ENCODE peak calls at places on chromosomes 11 and 22, in six cellular contexts. F, O, Z, K, B and N are unnamed samples.

GRCh38 chr11:60951909-60952741 is at the start of gene SLC15A3:
- DNase-seq in F (peak; percentile 61), O (peak; percentile 65), Z (peak; percentile 44), K (peak; percentile 49), B (no peak), N (no peak)

GRCh38 chr11:70298243-70298915 is 27.9 kb downstream of the PPFIA1 start:
- DNase-seq in F (no peak), O (no peak), Z (no peak), K (no peak), B (no peak), N (no peak)

GRCh38 chr11:7514099-7514725 is 413 bp downstream of the PPFIBP2 start:
- DNase-seq in F (peak; percentile 39), O (no peak), Z (peak; percentile 10), K (no peak), B (no peak), N (no peak)

GRCh38 chr11:46294365-46295309 is 17.2 kb downstream of the CREB3L1 start:
- DNase-seq in F (no peak), O (peak; percentile 79), Z (no peak), K (peak; percentile 88), B (no peak), N (no peak)

GRCh38 chr11:17736921-17737817 is 2.6 kb downstream of the KCNC1 start:
- DNase-seq in F (no peak), O (no peak), Z (no peak), K (no peak), B (no peak), N (no peak)

GRCh38 chr11:35427158-35427557 is 7.8 kb upstream of the SLC1A2 start:
- DNase-seq in F (no peak), O (no peak), Z (no peak), K (peak; percentile 85), B (no peak), N (no peak)

GRCh38 chr11:67499808-67500793 is 5.1 kb downstream of the PITPNM1 start:
- DNase-seq in F (no peak), O (no peak), Z (no peak), K (no peak), B (no peak), N (no peak)

GRCh38 chr22:37518509-37519267 is 527 bp downstream of the CARD10 start:
- DNase-seq in F (no peak), O (no peak), Z (no peak), K (peak; percentile 26), B (no peak), N (no peak)

GRCh38 chr22:35950262-35950661 is 78.4 kb downstream of the RBFOX2 start:
- DNase-seq in F (no peak), O (peak; percentile 30), Z (no peak), K (no peak), B (peak; percentile 1), N (no peak)

GRCh38 chr11:67615455-67616430 is 9.0 kb downstream of the NDUFV1 start:
- DNase-seq in F (peak; percentile 47), O (peak; percentile 88), Z (peak; percentile 60), K (peak; percentile 23), B (peak; percentile 55), N (no peak)

GRCh38 chr22:26143801-26144325 is 25.4 kb upstream of the SEZ6L start:
- DNase-seq in F (no peak), O (no peak), Z (no peak), K (no peak), B (no peak), N (no peak)

GRCh38 chr11:6695377-6695776 is 12.2 kb upstream of the MRPL17 start:
- DNase-seq in F (no peak), O (no peak), Z (no peak), K (peak; percentile 79), B (no peak), N (no peak)

GRCh38 chr11:83493918-83494317 is 207.8 kb upstream of the CCDC90B start:
- DNase-seq in F (no peak), O (no peak), Z (peak; percentile 61), K (no peak), B (no peak), N (no peak)

GRCh38 chr11:76656571-76657081 is 13.9 kb downstream of the LRRC32 start:
- DNase-seq in F (no peak), O (peak; percentile 25), Z (no peak), K (peak; percentile 42), B (no peak), N (no peak)

GRCh38 chr11:62472063-62472884 is 53.4 kb downstream of the SCGB1A1 start:
- DNase-seq in F (no peak), O (no peak), Z (no peak), K (peak; percentile 55), B (peak; percentile 57), N (peak; percentile 41)

GRCh38 chr11:129652828-129653227 is 162.8 kb upstream of the TMEM45B start:
- DNase-seq in F (no peak), O (no peak), Z (no peak), K (no peak), B (peak; percentile 20), N (peak; percentile 39)

GRCh38 chr11:96430668-96431067 is 40.9 kb downstream of the JRKL start:
- DNase-seq in F (no peak), O (no peak), Z (no peak), K (no peak), B (no peak), N (no peak)

GRCh38 chr22:24106385-24107381 is 74.6 kb upstream of the SUSD2 start:
- DNase-seq in F (no peak), O (peak; percentile 37), Z (peak; percentile 54), K (no peak), B (no peak), N (no peak)

GRCh38 chr11:24794064-24794463 is 297.2 kb downstream of the LUZP2 start:
- DNase-seq in F (no peak), O (no peak), Z (no peak), K (peak; percentile 3), B (no peak), N (no peak)

GRCh38 chr11:61106906-61107470 is 4.7 kb downstream of the CD5 start:
- DNase-seq in F (no peak), O (no peak), Z (no peak), K (no peak), B (no peak), N (no peak)

GRCh38 chr22:20111689-20112622 is 3.9 kb upstream of the RANBP1 start:
- DNase-seq in F (peak; percentile 8), O (no peak), Z (no peak), K (no peak), B (no peak), N (no peak)

GRCh38 chr11:109984634-109985289 is 108.4 kb upstream of the ZC3H12C start:
- DNase-seq in F (no peak), O (no peak), Z (peak; percentile 79), K (peak; percentile 30), B (no peak), N (no peak)

GRCh38 chr11:1970956-1971355 is 23.8 kb downstream of the MRPL23 start:
- DNase-seq in F (no peak), O (no peak), Z (no peak), K (no peak), B (peak; percentile 0), N (no peak)

GRCh38 chr11:44680982-44681597 is 45.7 kb upstream of the TSPAN18 start:
- DNase-seq in F (no peak), O (peak; percentile 59), Z (peak; percentile 67), K (peak; percentile 47), B (no peak), N (peak; percentile 54)

GRCh38 chr11:68816917-68817419 is 24.7 kb downstream of the CPT1A start:
- DNase-seq in F (no peak), O (no peak), Z (no peak), K (no peak), B (no peak), N (no peak)

GRCh38 chr11:44848203-44848962 is 102.3 kb downstream of the TP53I11 start:
- DNase-seq in F (no peak), O (no peak), Z (no peak), K (no peak), B (no peak), N (no peak)

GRCh38 chr22:44444341-44445306 is 53.4 kb downstream of the RTL6 start:
- DNase-seq in F (no peak), O (peak; percentile 74), Z (no peak), K (no peak), B (no peak), N (no peak)
- TF ChIP-seq CTCF in F (no peak), O (peak; percentile 76), Z (peak; percentile 25), K (peak; percentile 15), B (no peak), N (peak; percentile 17)

GRCh38 chr11:9982796-9983579 is 311.0 kb downstream of the SBF2 start:
- DNase-seq in F (no peak), O (peak; percentile 79), Z (no peak), K (peak; percentile 71), B (peak; percentile 97), N (peak; percentile 25)
- H3K27ac ChIP-seq in F (no peak overlapping the region), O (no peak overlapping the region), Z (no peak overlapping the region), K (peak overlapping the region; percentile 21), B (peak overlapping the region; percentile 95), N (peak overlapping the region; percentile 82)

GRCh38 chr11:118631109-118631508 is 23.7 kb downstream of the PHLDB1 start:
- DNase-seq in F (no peak), O (no peak), Z (no peak), K (no peak), B (no peak), N (no peak)
- H3K4me1 ChIP-seq in F (peaks cover 38% of the 10 kb centered on the region), O (peaks cover 12% of the 10 kb centered on the region), Z (no peaks in the 10 kb centered on the region), K (peaks cover 12% of the 10 kb centered on the region), B (no peaks in the 10 kb centered on the region), N (peaks cover 16% of the 10 kb centered on the region)

GRCh38 chr22:21842946-21843345 is 24.5 kb downstream of the MAPK1 start:
- DNase-seq in F (no peak), O (no peak), Z (no peak), K (no peak), B (no peak), N (no peak)
- TF ChIP-seq CTCF in F (no peak), O (no peak), Z (no peak), K (no peak), B (no peak), N (no peak)

DNA sequence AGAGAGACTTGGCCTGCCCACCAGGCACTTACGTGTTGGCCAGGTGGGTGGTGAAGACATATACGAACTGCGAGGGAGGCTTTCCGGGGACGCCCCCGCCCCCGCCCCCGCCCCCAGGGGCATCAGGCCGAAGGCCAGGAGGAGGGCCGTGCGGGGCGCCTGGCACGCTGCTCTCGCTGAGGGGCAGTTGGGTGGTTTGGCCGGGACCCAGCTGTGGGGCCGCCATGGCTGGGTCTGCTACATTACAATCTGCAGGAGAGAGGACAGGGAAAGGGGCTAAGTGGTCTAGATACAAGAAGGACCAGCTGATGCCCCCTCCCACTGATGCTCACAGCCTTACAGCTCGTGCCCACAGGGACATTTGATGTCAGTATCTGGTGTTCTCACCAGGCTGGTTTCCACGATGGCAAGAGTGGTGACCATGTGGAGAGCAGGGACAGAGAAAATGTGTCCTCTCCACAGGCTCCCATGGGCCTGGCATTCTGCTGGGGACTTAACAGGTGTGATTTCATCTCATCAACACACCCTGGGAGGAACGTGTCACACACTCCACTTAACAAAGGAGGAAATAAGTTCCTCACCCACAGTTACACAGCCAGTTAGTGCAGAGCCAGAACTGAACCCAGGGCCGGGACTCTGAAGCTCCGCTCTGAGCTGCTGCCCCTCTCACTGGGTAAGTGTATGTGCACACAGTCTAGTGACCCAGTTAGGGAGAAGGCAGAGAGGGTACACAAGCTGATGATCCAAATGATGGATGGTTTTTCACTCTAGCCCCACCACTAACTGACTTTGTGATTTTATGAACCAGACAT is 19.7 kb downstream of the CXCR5 start:
- DNase-seq in F (no peak), O (no peak), Z (no peak), K (no peak), B (no peak), N (no peak)
- H3K27ac ChIP-seq in F (no peak overlapping the region), O (no peak overlapping the region), Z (no peak overlapping the region), K (no peak overlapping the region), B (peak overlapping the region; percentile 27), N (no peak overlapping the region)